ENCODE peak calls at places on chromosomes 13 and 19, in six cellular contexts. G, M, T, O, W and K are unnamed samples.
A peak's percentile ranks its signal among the peaks of the same experiment; 100 is the strongest.

GRCh38 chr13:46561691-46562090 is 8.7 kb downstream of the LRCH1 start:
- DNase-seq in G (no peak), M (no peak), T (no peak), O (no peak), W (no peak), K (no peak)

GRCh38 chr13:97328222-97328790 is 105.7 kb upstream of the RAP2A start:
- DNase-seq in G (no peak), M (no peak), T (no peak), O (peak; percentile 65), W (no peak), K (no peak)

GRCh38 chr13:108154421-108154858 is 60.9 kb downstream of the LIG4 start:
- DNase-seq in G (no peak), M (no peak), T (no peak), O (no peak), W (no peak), K (no peak)

GRCh38 chr13:38045278-38046048 is 175.9 kb upstream of the TRPC4 start:
- DNase-seq in G (no peak), M (no peak), T (peak; percentile 61), O (peak; percentile 37), W (peak; percentile 13), K (no peak)

GRCh38 chr13:37751025-37751424 is 118.5 kb downstream of the TRPC4 start:
- DNase-seq in G (no peak), M (no peak), T (no peak), O (no peak), W (no peak), K (no peak)

GRCh38 chr19:51421229-51422052 is 4.0 kb upstream of the SIGLEC10 start:
- DNase-seq in G (no peak), M (no peak), T (no peak), O (no peak), W (no peak), K (no peak)

GRCh38 chr19:41324231-41324702 is 14.3 kb downstream of the CCDC97 start:
- DNase-seq in G (no peak), M (no peak), T (no peak), O (no peak), W (no peak), K (no peak)

GRCh38 chr19:5805465-5806132 is 732 bp downstream of the NRTN start:
- DNase-seq in G (peak; percentile 94), M (no peak), T (peak; percentile 80), O (peak; percentile 26), W (no peak), K (peak; percentile 93)

GRCh38 chr19:1132625-1133383 is 29.0 kb downstream of the GPX4 start:
- DNase-seq in G (peak; percentile 29), M (no peak), T (peak; percentile 38), O (no peak), W (no peak), K (no peak)

GRCh38 chr19:31548941-31549340 is 199.7 kb upstream of the TSHZ3 start:
- DNase-seq in G (no peak), M (no peak), T (peak; percentile 1), O (peak; percentile 19), W (no peak), K (peak; percentile 32)
- TF ChIP-seq CTCF in G (no peak), M (no peak), T (peak; percentile 52), O (peak; percentile 56), W (no peak), K (no peak)

GRCh38 chr19:11194657-11195056 is 2.7 kb downstream of the KANK2 start:
- DNase-seq in G (no peak), M (no peak), T (peak; percentile 37), O (no peak), W (no peak), K (no peak)

GRCh38 chr19:11195681-11196080 is 1.7 kb downstream of the KANK2 start:
- DNase-seq in G (no peak), M (no peak), T (no peak), O (no peak), W (no peak), K (no peak)

GRCh38 chr19:11196406-11197287 is 698 bp downstream of the KANK2 start:
- DNase-seq in G (peak; percentile 75), M (no peak), T (peak; percentile 53), O (peak; percentile 22), W (no peak), K (no peak)

GRCh38 chr19:11194173-11194572 is 3.2 kb downstream of the KANK2 start:
- DNase-seq in G (no peak), M (no peak), T (no peak), O (no peak), W (no peak), K (no peak)

GRCh38 chr19:11195169-11195568 is 2.2 kb downstream of the KANK2 start:
- DNase-seq in G (peak; percentile 40), M (no peak), T (peak; percentile 68), O (no peak), W (peak; percentile 49), K (no peak)
- H3K4me3 ChIP-seq in G (peak overlapping the region; percentile 12), M (peak overlapping the region; percentile 79), T (peak overlapping the region; percentile 97), O (peak overlapping the region; percentile 81), W (peak overlapping the region; percentile 28), K (peak overlapping the region; percentile 5)

DNA sequence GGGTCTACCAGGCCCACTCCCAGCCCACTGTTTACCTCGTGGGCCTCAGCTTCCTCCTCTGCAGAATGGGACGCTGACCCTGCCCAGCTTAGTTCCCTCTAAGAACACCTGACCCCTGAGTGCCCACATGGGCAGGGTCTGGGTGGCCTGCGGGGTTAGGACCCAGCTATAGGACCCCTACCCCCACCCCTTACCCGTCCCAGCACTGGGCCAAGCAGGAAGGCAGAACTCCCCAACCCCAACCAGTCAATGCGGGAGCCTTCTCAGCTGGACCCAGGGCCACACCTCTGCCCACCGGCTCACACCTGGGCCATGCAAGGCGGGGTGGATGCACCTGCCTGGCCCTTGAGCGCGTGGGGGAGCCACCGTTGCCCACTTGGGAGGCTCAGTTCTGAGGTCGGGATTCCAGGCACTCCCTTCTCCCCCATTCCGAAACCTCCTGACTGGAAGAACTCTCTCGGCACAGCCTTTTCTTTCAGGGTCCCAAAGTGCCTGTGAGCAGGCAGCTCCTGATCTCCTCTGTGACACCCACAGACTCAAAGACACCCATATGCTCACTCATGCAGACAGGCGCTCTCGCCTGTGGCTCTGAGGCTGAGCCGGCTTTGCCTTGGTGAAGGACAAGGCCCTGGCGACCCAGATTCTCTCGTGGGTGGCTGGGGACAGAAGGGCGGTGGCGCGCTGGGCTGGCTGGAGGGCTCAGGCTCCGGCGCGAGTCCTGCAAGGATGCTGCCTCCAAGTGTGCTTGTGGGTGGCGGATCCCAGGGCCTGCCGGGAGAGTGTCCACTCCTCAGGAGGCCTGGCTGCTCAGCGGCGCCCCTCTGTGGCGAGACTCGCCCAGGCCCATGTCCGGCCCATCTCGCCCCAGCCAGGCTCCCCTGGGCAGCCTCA is 27.9 kb upstream of the PARP4 start:
- DNase-seq in G (no peak), M (no peak), T (no peak), O (no peak), W (no peak), K (no peak)
- TF ChIP-seq CTCF in G (no peak), M (no peak), T (peak; percentile 31), O (peak; percentile 37), W (no peak), K (no peak)

GRCh38 chr13:99355267-99356215 is 48.3 kb upstream of the GPR183 start:
- DNase-seq in G (no peak), M (no peak), T (no peak), O (no peak), W (peak; percentile 39), K (peak; percentile 13)
- H3K4me3 ChIP-seq in G (no peak overlapping the region), M (peak overlapping the region; percentile 2), T (no peak overlapping the region), O (no peak overlapping the region), W (peak overlapping the region; percentile 36), K (no peak overlapping the region)